ENCODE peak calls at places on chromosomes 11 and 22, in six cellular contexts. R is non-pigmented ciliary epithelial cell; D is CD4-positive, alpha-beta memory T cell; L is dermis blood vessel endothelial cell; F is activated CD8-positive, alpha-beta memory T cell treated with anti-CD3 and anti-CD28 coated beads, Interleukin-2, amount 50 U/mL, for 48 hours; Y is AG08396. I is an unnamed sample.

GRCh38 chr11:2882681-2883110 is 2.9 kb downstream of the CDKN1C start:
- DNase-seq in R (no peak), L (no peak), D (no peak), Y (no peak), F (no peak), I (no peak)

GRCh38 chr11:8263769-8264410 is at the start of gene LMO1:
- DNase-seq in Y (peak; percentile 90), L (peak; percentile 87), F (peak; percentile 92), D (peak; percentile 59), R (peak; percentile 27), I (peak; percentile 30)

GRCh38 chr22:19961201-19961580 is 19.6 kb upstream of the TXNRD2 start:
- DNase-seq in R (no peak), Y (no peak), D (no peak), L (no peak), F (no peak), I (no peak)

GRCh38 chr22:37519268-37520195 is at the start of gene CARD10:
- DNase-seq in R (no peak), Y (peak; percentile 66), D (peak; percentile 23), F (no peak), L (peak; percentile 48), I (no peak)

GRCh38 chr11:101738494-101738893 is 154.7 kb upstream of the TRPC6 start:
- DNase-seq in R (no peak), F (no peak), Y (no peak), L (no peak), D (no peak), I (no peak)

GRCh38 chr11:25943777-25944661 is 387.9 kb upstream of the ANO3 start:
- DNase-seq in L (no peak), F (no peak), Y (no peak), D (no peak), R (no peak), I (no peak)

GRCh38 chr22:50267591-50268390 is 2.4 kb downstream of the MAPK11 start:
- DNase-seq in F (peak; percentile 83), R (no peak), D (peak; percentile 47), L (peak; percentile 43), Y (peak; percentile 94), I (no peak)

GRCh38 chr11:23555085-23555484 is 694.8 kb upstream of the CCDC179 start:
- DNase-seq in D (no peak), F (no peak), L (peak; percentile 44), Y (no peak), R (peak; percentile 52), I (peak; percentile 57)

GRCh38 chr22:46936378-46936916 is 174.0 kb downstream of the TBC1D22A start:
- DNase-seq in R (no peak), L (no peak), F (no peak), Y (no peak), D (no peak), I (no peak)

GRCh38 chr11:36055356-36055755 is 111.5 kb downstream of the LDLRAD3 start:
- DNase-seq in F (no peak), L (no peak), D (no peak), Y (no peak), R (no peak), I (no peak)

GRCh38 chr11:68783216-68783821 is 32.0 kb upstream of the TESMIN start:
- DNase-seq in L (no peak), F (no peak), R (no peak), Y (no peak), D (no peak), I (no peak)

GRCh38 chr22:27715078-27715477 is 86.5 kb downstream of the MN1 start:
- DNase-seq in L (peak; percentile 43), R (no peak), Y (no peak), F (no peak), D (no peak), I (no peak)

GRCh38 chr11:96278039-96278897 is 64.7 kb downstream of the MAML2 start:
- DNase-seq in D (no peak), R (no peak), F (no peak), Y (no peak), L (no peak), I (no peak)

GRCh38 chr11:69209936-69210659 is 54.4 kb downstream of the SMIM38 start:
- DNase-seq in L (no peak), F (no peak), R (no peak), Y (no peak), D (no peak), I (no peak)

GRCh38 chr11:125960771-125961170 is 14.9 kb downstream of the VSIG10L2 start:
- DNase-seq in Y (no peak), R (no peak), F (no peak), D (no peak), L (no peak), I (no peak)

GRCh38 chr11:114478768-114479167 is 39.5 kb downstream of the REXO2 start:
- DNase-seq in L (peak; percentile 4), Y (no peak), D (no peak), F (no peak), R (no peak), I (no peak)

GRCh38 chr11:134272381-134273316 is 3.5 kb upstream of the GLB1L3 start:
- DNase-seq in R (no peak), Y (peak; percentile 75), D (no peak), L (no peak), F (peak; percentile 43), I (no peak)

GRCh38 chr22:27331526-27332281 is 469.9 kb downstream of the MN1 start:
- DNase-seq in R (no peak), Y (peak; percentile 53), D (no peak), L (peak; percentile 60), F (no peak), I (no peak)

GRCh38 chr22:50309601-50309991 is 2.1 kb upstream of the PLXNB2 start:
- DNase-seq in D (no peak), R (no peak), Y (no peak), F (no peak), L (no peak), I (no peak)

GRCh38 chr11:6813651-6814050 is 14.2 kb upstream of the OR6A2 start:
- DNase-seq in F (no peak), D (no peak), R (no peak), L (no peak), Y (no peak), I (no peak)

GRCh38 chr22:39463931-39464390 is 7.1 kb downstream of the MGAT3 start:
- DNase-seq in Y (peak; percentile 26), F (no peak), R (no peak), D (no peak), L (no peak), I (no peak)

GRCh38 chr22:49025791-49026475 is 801.7 kb downstream of the BRD1 start:
- DNase-seq in D (no peak), L (no peak), F (no peak), R (no peak), Y (no peak), I (no peak)

GRCh38 chr11:22207162-22207561 is 14.3 kb downstream of the ANO5 start:
- DNase-seq in F (no peak), L (no peak), Y (no peak), D (no peak), R (no peak), I (no peak)

GRCh38 chr11:76990628-76991027 is 43.6 kb upstream of the B3GNT6 start:
- DNase-seq in Y (no peak), D (no peak), R (no peak), L (no peak), F (no peak), I (no peak)

GRCh38 chr11:62680825-62681240 is 2.0 kb upstream of the UBXN1 start:
- DNase-seq in F (peak; percentile 53), D (peak; percentile 53), R (no peak), L (peak; percentile 88), Y (peak; percentile 83), I (no peak)

GRCh38 chr22:17703811-17704210 is 65.3 kb downstream of the BCL2L13 start:
- DNase-seq in R (no peak), L (no peak), D (no peak), Y (no peak), F (no peak), I (no peak)

GRCh38 chr11:130798280-130798679 is 118.0 kb downstream of the SNX19 start:
- DNase-seq in F (no peak), D (no peak), L (peak; percentile 26), R (peak; percentile 90), Y (peak; percentile 64), I (peak; percentile 34)

GRCh38 chr11:88352139-88352538 is 14.6 kb upstream of the CTSC start:
- DNase-seq in D (no peak), L (peak; percentile 10), Y (no peak), R (peak; percentile 48), F (no peak), I (peak; percentile 67)

GRCh38 chr11:36391062-36391461 is 95.0 kb downstream of the PRR5L start:
- DNase-seq in D (no peak), R (no peak), L (no peak), F (no peak), Y (no peak), I (no peak)

GRCh38 chr11:1221848-1222311 is 986 bp upstream of the MUC5B start:
- DNase-seq in R (no peak), Y (no peak), D (no peak), L (no peak), F (no peak), I (no peak)